ENCODE peak calls at places on chromosomes 3 and 15, in eight cellular contexts. One of them, this sample, is unnamed.

GRCh38 chr15:22956257-22956979 is 23.8 kb downstream of the CYFIP1 start:
- DNase-seq in HCT116: no peak
- DNase-seq in suprapubic skin: peak
- DNase-seq in breast epithelium: no peak
- DNase-seq in vagina: no peak
- DNase-seq in transverse colon: no peak
- DNase-seq in GM12892: no peak
- DNase-seq in endothelial cell of umbilical vein: peak
- DNase-seq in this sample: no peak

GRCh38 chr3:127456471-127457093 is 134.0 kb downstream of the TPRA1 start:
- DNase-seq in HCT116: no peak
- DNase-seq in suprapubic skin: peak
- DNase-seq in breast epithelium: peak
- DNase-seq in vagina: no peak
- DNase-seq in transverse colon: no peak
- DNase-seq in GM12892: no peak
- DNase-seq in endothelial cell of umbilical vein: peak
- DNase-seq in this sample: peak

GRCh38 chr3:7543294-7543693 is 682.4 kb downstream of the GRM7 start:
- DNase-seq in HCT116: no peak
- DNase-seq in suprapubic skin: no peak
- DNase-seq in breast epithelium: no peak
- DNase-seq in vagina: no peak
- DNase-seq in transverse colon: no peak
- DNase-seq in GM12892: no peak
- DNase-seq in endothelial cell of umbilical vein: peak
- DNase-seq in this sample: no peak

GRCh38 chr3:192899540-192899982 is 18.1 kb downstream of the MB21D2 start:
- DNase-seq in HCT116: no peak
- DNase-seq in suprapubic skin: no peak
- DNase-seq in breast epithelium: no peak
- DNase-seq in vagina: no peak
- DNase-seq in transverse colon: no peak
- DNase-seq in GM12892: no peak
- DNase-seq in endothelial cell of umbilical vein: no peak
- DNase-seq in this sample: no peak

GRCh38 chr15:90838544-90838943 is 29.8 kb upstream of the FURIN start:
- DNase-seq in HCT116: no peak
- DNase-seq in suprapubic skin: no peak
- DNase-seq in breast epithelium: no peak
- DNase-seq in vagina: no peak
- DNase-seq in transverse colon: no peak
- DNase-seq in GM12892: no peak
- DNase-seq in endothelial cell of umbilical vein: no peak
- DNase-seq in this sample: no peak

GRCh38 chr3:53079791-53080555 is 34.1 kb upstream of the SFMBT1 start:
- DNase-seq in HCT116: no peak
- DNase-seq in suprapubic skin: no peak
- DNase-seq in breast epithelium: peak
- DNase-seq in vagina: no peak
- DNase-seq in transverse colon: no peak
- DNase-seq in GM12892: no peak
- DNase-seq in endothelial cell of umbilical vein: no peak
- DNase-seq in this sample: no peak

GRCh38 chr3:63964287-63965073 is 52.3 kb upstream of the SCAANT1 start:
- DNase-seq in HCT116: no peak
- DNase-seq in suprapubic skin: no peak
- DNase-seq in breast epithelium: no peak
- DNase-seq in vagina: no peak
- DNase-seq in transverse colon: no peak
- DNase-seq in GM12892: no peak
- DNase-seq in endothelial cell of umbilical vein: no peak
- DNase-seq in this sample: peak

GRCh38 chr3:120793601-120794000 is 51.1 kb downstream of the GTF2E1 start:
- DNase-seq in HCT116: no peak
- DNase-seq in suprapubic skin: no peak
- DNase-seq in breast epithelium: no peak
- DNase-seq in vagina: no peak
- DNase-seq in transverse colon: no peak
- DNase-seq in GM12892: no peak
- DNase-seq in endothelial cell of umbilical vein: peak
- DNase-seq in this sample: no peak

GRCh38 chr3:43855674-43856299 is 165.0 kb downstream of the ABHD5 start:
- DNase-seq in HCT116: peak
- DNase-seq in suprapubic skin: no peak
- DNase-seq in breast epithelium: no peak
- DNase-seq in vagina: no peak
- DNase-seq in transverse colon: peak
- DNase-seq in GM12892: no peak
- DNase-seq in endothelial cell of umbilical vein: peak
- DNase-seq in this sample: peak

GRCh38 chr3:43854916-43855315 is 164.2 kb downstream of the ABHD5 start:
- DNase-seq in HCT116: no peak
- DNase-seq in suprapubic skin: no peak
- DNase-seq in breast epithelium: no peak
- DNase-seq in vagina: no peak
- DNase-seq in transverse colon: no peak
- DNase-seq in GM12892: no peak
- DNase-seq in endothelial cell of umbilical vein: no peak
- DNase-seq in this sample: no peak

GRCh38 chr3:43857361-43858051 is 166.8 kb downstream of the ABHD5 start:
- DNase-seq in HCT116: no peak
- DNase-seq in suprapubic skin: no peak
- DNase-seq in breast epithelium: no peak
- DNase-seq in vagina: no peak
- DNase-seq in transverse colon: no peak
- DNase-seq in GM12892: no peak
- DNase-seq in endothelial cell of umbilical vein: no peak
- DNase-seq in this sample: no peak

GRCh38 chr3:43856761-43857160 is 166.0 kb downstream of the ABHD5 start:
- DNase-seq in HCT116: no peak
- DNase-seq in suprapubic skin: no peak
- DNase-seq in breast epithelium: no peak
- DNase-seq in vagina: no peak
- DNase-seq in transverse colon: no peak
- DNase-seq in GM12892: no peak
- DNase-seq in endothelial cell of umbilical vein: no peak
- DNase-seq in this sample: no peak

DNA sequence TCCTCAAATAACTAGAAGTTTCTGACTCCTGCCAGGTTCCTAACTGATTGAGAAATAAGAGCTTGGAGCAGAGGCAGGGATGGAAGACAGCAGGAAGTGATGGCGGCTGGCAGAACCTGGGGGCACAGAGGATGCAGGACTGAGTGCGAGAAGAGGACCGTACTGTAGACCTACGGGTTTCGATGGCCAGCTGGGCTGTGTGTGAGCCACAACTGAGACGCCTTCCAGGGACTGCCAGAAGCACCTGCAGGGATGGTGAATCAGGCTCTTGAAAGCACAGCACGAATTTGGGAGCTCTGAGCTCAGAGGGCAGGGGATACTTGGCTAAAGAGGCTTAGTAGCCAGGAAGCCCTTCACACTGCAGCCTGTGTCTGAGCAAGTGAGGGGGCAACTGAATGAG is 165.6 kb downstream of the ABHD5 start:
- DNase-seq in HCT116: no peak
- DNase-seq in suprapubic skin: no peak
- DNase-seq in breast epithelium: no peak
- DNase-seq in vagina: no peak
- DNase-seq in transverse colon: no peak
- DNase-seq in GM12892: no peak
- DNase-seq in endothelial cell of umbilical vein: no peak
- DNase-seq in this sample: no peak
- TF ChIP-seq POLR2AphosphoS5 in HCT116: no peak
- TF ChIP-seq POLR2AphosphoS5 in suprapubic skin: no peak
- TF ChIP-seq POLR2AphosphoS5 in breast epithelium: no peak
- TF ChIP-seq POLR2AphosphoS5 in vagina: no peak
- TF ChIP-seq POLR2AphosphoS5 in transverse colon: no peak
- TF ChIP-seq POLR2AphosphoS5 in GM12892: no peak
- TF ChIP-seq POLR2AphosphoS5 in endothelial cell of umbilical vein: no peak
- TF ChIP-seq POLR2AphosphoS5 in this sample: no peak

GRCh38 chr3:61615643-61616042 is 54.3 kb downstream of the PTPRG start:
- DNase-seq in HCT116: no peak
- DNase-seq in suprapubic skin: no peak
- DNase-seq in breast epithelium: no peak
- DNase-seq in vagina: no peak
- DNase-seq in transverse colon: no peak
- DNase-seq in GM12892: no peak
- DNase-seq in endothelial cell of umbilical vein: no peak
- DNase-seq in this sample: no peak

GRCh38 chr3:61617651-61618050 is 56.3 kb downstream of the PTPRG start:
- DNase-seq in HCT116: no peak
- DNase-seq in suprapubic skin: no peak
- DNase-seq in breast epithelium: no peak
- DNase-seq in vagina: no peak
- DNase-seq in transverse colon: no peak
- DNase-seq in GM12892: no peak
- DNase-seq in endothelial cell of umbilical vein: no peak
- DNase-seq in this sample: no peak

GRCh38 chr3:61617041-61617440 is 55.7 kb downstream of the PTPRG start:
- DNase-seq in HCT116: no peak
- DNase-seq in suprapubic skin: no peak
- DNase-seq in breast epithelium: no peak
- DNase-seq in vagina: no peak
- DNase-seq in transverse colon: no peak
- DNase-seq in GM12892: no peak
- DNase-seq in endothelial cell of umbilical vein: peak
- DNase-seq in this sample: no peak

GRCh38 chr3:61618871-61619270 is 57.5 kb downstream of the PTPRG start:
- DNase-seq in HCT116: no peak
- DNase-seq in suprapubic skin: no peak
- DNase-seq in breast epithelium: no peak
- DNase-seq in vagina: no peak
- DNase-seq in transverse colon: no peak
- DNase-seq in GM12892: no peak
- DNase-seq in endothelial cell of umbilical vein: no peak
- DNase-seq in this sample: no peak

DNA sequence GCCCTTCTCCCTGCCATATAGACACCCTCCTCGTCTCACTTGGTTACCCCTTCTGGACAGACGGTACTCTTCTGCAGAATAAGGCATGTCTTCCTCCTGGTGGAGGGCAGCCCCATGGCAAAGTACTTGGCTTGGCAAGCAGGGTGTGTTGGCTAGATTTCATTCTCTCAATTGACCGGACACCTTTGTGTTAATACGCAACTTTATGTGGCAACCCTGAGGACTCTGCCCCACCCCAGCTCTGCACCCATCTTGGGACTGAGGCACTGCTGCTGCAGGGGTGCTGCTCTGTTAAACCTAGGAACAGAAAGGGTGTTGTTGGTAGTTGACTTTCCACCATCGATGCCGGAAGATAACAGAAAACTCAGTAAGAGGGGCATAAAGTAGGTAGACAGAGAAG is 55.2 kb downstream of the PTPRG start:
- DNase-seq in HCT116: no peak
- DNase-seq in suprapubic skin: no peak
- DNase-seq in breast epithelium: no peak
- DNase-seq in vagina: no peak
- DNase-seq in transverse colon: no peak
- DNase-seq in GM12892: no peak
- DNase-seq in endothelial cell of umbilical vein: no peak
- DNase-seq in this sample: no peak
- TF ChIP-seq POLR2A in HCT116: no peak
- TF ChIP-seq POLR2A in suprapubic skin: no peak
- TF ChIP-seq POLR2A in breast epithelium: no peak
- TF ChIP-seq POLR2A in vagina: no peak
- TF ChIP-seq POLR2A in transverse colon: no peak
- TF ChIP-seq POLR2A in GM12892: no peak
- TF ChIP-seq POLR2A in endothelial cell of umbilical vein: no peak
- TF ChIP-seq POLR2A in this sample: no peak

DNA sequence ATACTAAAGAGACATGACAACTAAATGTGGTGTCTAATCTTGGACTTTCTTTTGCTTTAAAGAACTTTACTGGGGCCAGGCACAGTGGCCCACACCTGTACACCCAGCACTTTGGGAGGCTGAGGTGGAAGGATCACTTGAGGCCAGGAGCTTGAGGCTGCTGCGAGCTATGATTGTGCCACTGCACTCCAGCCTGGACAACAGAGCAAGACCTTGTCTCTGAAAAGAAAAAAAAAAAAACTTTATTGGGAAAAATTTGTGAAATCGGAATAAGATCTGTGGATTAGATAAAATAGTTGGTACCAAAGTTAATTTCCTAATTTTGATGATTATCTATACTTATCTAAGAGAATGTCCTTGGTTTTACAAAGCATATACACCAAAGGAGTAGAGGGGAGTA is 34.4 kb upstream of the USP3 start:
- DNase-seq in HCT116: no peak
- DNase-seq in suprapubic skin: no peak
- DNase-seq in breast epithelium: no peak
- DNase-seq in vagina: no peak
- DNase-seq in transverse colon: no peak
- DNase-seq in GM12892: no peak
- DNase-seq in endothelial cell of umbilical vein: no peak
- DNase-seq in this sample: no peak
- TF ChIP-seq POLR2AphosphoS5 in HCT116: no peak
- TF ChIP-seq POLR2AphosphoS5 in suprapubic skin: no peak
- TF ChIP-seq POLR2AphosphoS5 in breast epithelium: no peak
- TF ChIP-seq POLR2AphosphoS5 in vagina: no peak
- TF ChIP-seq POLR2AphosphoS5 in transverse colon: no peak
- TF ChIP-seq POLR2AphosphoS5 in GM12892: no peak
- TF ChIP-seq POLR2AphosphoS5 in endothelial cell of umbilical vein: no peak
- TF ChIP-seq POLR2AphosphoS5 in this sample: no peak

GRCh38 chr3:11603628-11604027 is 40.1 kb downstream of the VGLL4 start:
- DNase-seq in HCT116: no peak
- DNase-seq in suprapubic skin: peak
- DNase-seq in breast epithelium: no peak
- DNase-seq in vagina: no peak
- DNase-seq in transverse colon: no peak
- DNase-seq in GM12892: no peak
- DNase-seq in endothelial cell of umbilical vein: peak
- DNase-seq in this sample: no peak

GRCh38 chr3:11602886-11603285 is 40.8 kb downstream of the VGLL4 start:
- DNase-seq in HCT116: no peak
- DNase-seq in suprapubic skin: no peak
- DNase-seq in breast epithelium: no peak
- DNase-seq in vagina: no peak
- DNase-seq in transverse colon: no peak
- DNase-seq in GM12892: no peak
- DNase-seq in endothelial cell of umbilical vein: no peak
- DNase-seq in this sample: no peak

GRCh38 chr3:11602441-11602840 is 41.3 kb downstream of the VGLL4 start:
- DNase-seq in HCT116: no peak
- DNase-seq in suprapubic skin: no peak
- DNase-seq in breast epithelium: no peak
- DNase-seq in vagina: no peak
- DNase-seq in transverse colon: no peak
- DNase-seq in GM12892: no peak
- DNase-seq in endothelial cell of umbilical vein: no peak
- DNase-seq in this sample: no peak

GRCh38 chr3:11601446-11602241 is 42.1 kb downstream of the VGLL4 start:
- DNase-seq in HCT116: no peak
- DNase-seq in suprapubic skin: peak
- DNase-seq in breast epithelium: no peak
- DNase-seq in vagina: no peak
- DNase-seq in transverse colon: no peak
- DNase-seq in GM12892: peak
- DNase-seq in endothelial cell of umbilical vein: no peak
- DNase-seq in this sample: peak

DNA sequence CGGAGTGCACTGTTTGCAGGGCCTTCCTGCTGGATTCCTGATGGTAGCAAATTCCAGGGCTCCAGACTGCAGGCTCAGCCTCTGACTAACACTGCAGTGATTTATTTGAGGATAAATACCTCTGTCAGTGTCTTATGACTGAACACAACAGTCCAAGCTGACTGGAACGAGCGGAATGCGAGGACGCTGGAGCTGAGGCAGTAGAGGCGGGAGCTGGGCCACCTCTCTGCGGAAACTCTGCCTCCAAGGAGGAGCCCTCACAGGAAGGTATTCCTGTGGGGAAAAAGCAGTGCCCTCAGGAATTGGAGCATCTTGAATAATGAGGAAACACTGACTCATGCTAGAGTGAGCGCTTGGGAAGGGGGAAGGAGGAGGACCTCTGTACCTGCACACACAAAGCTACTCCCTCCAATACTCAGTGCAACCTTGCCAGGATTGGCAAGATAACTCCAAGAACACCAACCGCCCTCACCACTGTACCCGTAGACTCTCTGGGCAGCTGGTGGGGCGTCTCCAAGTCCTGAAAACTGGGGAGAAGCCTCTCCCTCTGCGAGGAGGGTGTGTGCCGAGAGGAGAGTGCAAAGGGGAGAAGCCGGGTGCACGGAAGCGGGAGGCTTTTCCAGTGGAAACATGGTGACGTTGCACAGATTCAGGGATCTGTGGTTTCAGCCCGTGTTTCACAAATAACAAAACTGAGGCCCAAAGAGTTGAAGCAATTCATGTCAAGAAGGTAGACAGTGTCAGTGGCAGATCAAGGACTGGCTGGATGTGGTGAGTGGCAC is 43.0 kb downstream of the VGLL4 start:
- DNase-seq in HCT116: peak
- DNase-seq in suprapubic skin: peak
- DNase-seq in breast epithelium: peak
- DNase-seq in vagina: no peak
- DNase-seq in transverse colon: peak
- DNase-seq in GM12892: no peak
- DNase-seq in endothelial cell of umbilical vein: peak
- DNase-seq in this sample: peak
- TF ChIP-seq POLR2A in HCT116: no peak
- TF ChIP-seq POLR2A in suprapubic skin: no peak
- TF ChIP-seq POLR2A in breast epithelium: no peak
- TF ChIP-seq POLR2A in vagina: no peak
- TF ChIP-seq POLR2A in transverse colon: no peak
- TF ChIP-seq POLR2A in GM12892: no peak
- TF ChIP-seq POLR2A in endothelial cell of umbilical vein: no peak
- TF ChIP-seq POLR2A in this sample: no peak